ENCODE peak calls at places on chromosome 19, in ten cellular contexts. L is EH; A is activated CD4-positive, alpha-beta T cell treated with anti-CD3 and anti-CD28 coated beads for 24 hours; Z is iPS-NIHi11; F is BJ; E is heart right ventricle; R is PC-9; I is stimulated activated CD8-positive, alpha-beta memory T cell treated with anti-CD3 and anti-CD28 coated beads, Interleukin-15, amount 100 ng/mL, for 4 hours; J is GOT3; Y is activated T-cell treated with anti-CD3 and anti-CD28 coated beads, Interleukin-2, amount 50 U/mL, for 1 hour. Q is an unnamed sample.

GRCh38 chr19:16036397-16036925 is 39.8 kb upstream of the TPM4 start:
- DNase-seq in L (no peak), A (no peak), Z (no peak), F (no peak), E (no peak), R (no peak), I (no peak), J (no peak), Y (no peak), Q (no peak)

GRCh38 chr19:39937792-39938191 is 3.4 kb upstream of the FCGBP start:
- DNase-seq in L (no peak), A (no peak), Z (no peak), F (no peak), E (no peak), R (no peak), I (no peak), J (no peak), Y (no peak), Q (no peak)

GRCh38 chr19:55535579-55536350 is 1.2 kb downstream of the SBK2 start:
- DNase-seq in L (no peak), A (no peak), Z (no peak), F (no peak), E (no peak), R (no peak), I (no peak), J (no peak), Y (no peak), Q (no peak)

GRCh38 chr19:55014714-55015113 is 23.4 kb downstream of the GP6 start:
- DNase-seq in L (no peak), A (no peak), Z (no peak), F (no peak), E (peak; percentile 22), R (no peak), I (no peak), J (no peak), Y (no peak), Q (no peak)

GRCh38 chr19:33620611-33621010 is 1.1 kb upstream of the CHST8 start:
- DNase-seq in L (no peak), A (no peak), Z (no peak), F (no peak), E (no peak), R (no peak), I (no peak), J (no peak), Y (no peak), Q (no peak)

GRCh38 chr19:6412111-6412999 is 12.3 kb downstream of the KHSRP start:
- DNase-seq in L (peak; percentile 11), A (peak; percentile 41), Z (peak; percentile 90), F (no peak), E (no peak), R (no peak), I (no peak), J (no peak), Y (peak; percentile 60), Q (no peak)

GRCh38 chr19:28228854-28229253 is 984.1 kb downstream of the UQCRFS1 start:
- DNase-seq in L (no peak), A (no peak), Z (no peak), F (no peak), E (no peak), R (no peak), I (no peak), J (no peak), Y (no peak), Q (no peak)

GRCh38 chr19:18895828-18896341 is at the start of gene CERS1:
- DNase-seq in L (no peak), A (no peak), Z (peak; percentile 97), F (no peak), E (no peak), R (no peak), I (no peak), J (no peak), Y (no peak), Q (no peak)

GRCh38 chr19:29309637-29310036 is 96.7 kb upstream of the UQCRFS1 start:
- DNase-seq in L (no peak), A (no peak), Z (no peak), F (no peak), E (no peak), R (no peak), I (no peak), J (no peak), Y (no peak), Q (no peak)

GRCh38 chr19:36668646-36669045 is 2.0 kb upstream of the ZNF461 start:
- DNase-seq in L (no peak), A (no peak), Z (no peak), F (no peak), E (no peak), R (no peak), I (no peak), J (no peak), Y (no peak), Q (no peak)

GRCh38 chr19:54179921-54180452 is 7.0 kb upstream of the TMC4 start:
- DNase-seq in L (peak; percentile 54), A (no peak), Z (peak; percentile 77), F (no peak), E (no peak), R (peak; percentile 65), I (no peak), J (no peak), Y (no peak), Q (no peak)

GRCh38 chr19:44753932-44754742 is 5.6 kb downstream of the BCL3 start:
- DNase-seq in L (peak; percentile 91), A (peak; percentile 84), Z (peak; percentile 79), F (no peak), E (peak; percentile 94), R (peak; percentile 66), I (peak; percentile 61), J (no peak), Y (peak; percentile 71), Q (no peak)

GRCh38 chr19:48258350-48258749 is 2.6 kb upstream of the CARD8 start:
- DNase-seq in L (peak; percentile 34), A (no peak), Z (no peak), F (no peak), E (no peak), R (no peak), I (no peak), J (no peak), Y (no peak), Q (no peak)

GRCh38 chr19:45253396-45254027 is 2.4 kb downstream of the MARK4 start:
- DNase-seq in L (peak; percentile 41), A (no peak), Z (no peak), F (no peak), E (no peak), R (no peak), I (no peak), J (no peak), Y (no peak), Q (no peak)

GRCh38 chr19:23070353-23070781 is 46.5 kb upstream of the ZNF730 start:
- DNase-seq in L (peak; percentile 35), A (no peak), Z (peak; percentile 73), F (no peak), E (peak; percentile 33), R (no peak), I (no peak), J (no peak), Y (no peak), Q (no peak)

GRCh38 chr19:5255602-5256231 is 84.9 kb downstream of the PTPRS start:
- DNase-seq in L (no peak), A (no peak), Z (no peak), F (no peak), E (no peak), R (no peak), I (no peak), J (no peak), Y (no peak), Q (no peak)

GRCh38 chr19:16041571-16042386 is 34.5 kb upstream of the TPM4 start:
- DNase-seq in L (peak; percentile 73), A (peak; percentile 70), Z (peak; percentile 98), F (no peak), E (peak; percentile 84), R (peak; percentile 63), I (peak; percentile 38), J (peak; percentile 63), Y (peak; percentile 82), Q (no peak)

GRCh38 chr19:17553256-17553655 is 2.2 kb upstream of the COLGALT1 start:
- DNase-seq in L (peak; percentile 91), A (no peak), Z (no peak), F (peak; percentile 76), E (peak; percentile 43), R (no peak), I (no peak), J (no peak), Y (no peak), Q (peak; percentile 96)

GRCh38 chr19:8663920-8664670 is 33.7 kb downstream of the NFILZ start:
- DNase-seq in L (no peak), A (peak; percentile 21), Z (peak; percentile 58), F (no peak), E (no peak), R (no peak), I (no peak), J (no peak), Y (peak; percentile 34), Q (no peak)

GRCh38 chr19:51333836-51334460 is 8.0 kb downstream of the VSIG10L start:
- DNase-seq in L (peak; percentile 4), A (no peak), Z (peak; percentile 70), F (no peak), E (no peak), R (no peak), I (no peak), J (no peak), Y (no peak), Q (no peak)

GRCh38 chr19:5312058-5312457 is 28.6 kb downstream of the PTPRS start:
- DNase-seq in L (no peak), A (no peak), Z (no peak), F (no peak), E (no peak), R (no peak), I (no peak), J (no peak), Y (no peak), Q (no peak)

GRCh38 chr19:50418186-50419021 is at the start of gene SPIB:
- DNase-seq in L (no peak), A (no peak), Z (no peak), F (no peak), E (no peak), R (no peak), I (no peak), J (no peak), Y (no peak), Q (no peak)

GRCh38 chr19:47853003-47853402 is 6.0 kb upstream of the TPRX2 start:
- DNase-seq in L (no peak), A (no peak), Z (no peak), F (no peak), E (no peak), R (no peak), I (no peak), J (no peak), Y (no peak), Q (no peak)

GRCh38 chr19:17602872-17603552 is 47.6 kb downstream of the COLGALT1 start:
- DNase-seq in L (no peak), A (no peak), Z (no peak), F (no peak), E (no peak), R (no peak), I (no peak), J (no peak), Y (no peak), Q (no peak)

GRCh38 chr19:1632462-1633268 is 19.8 kb downstream of the TCF3 start:
- DNase-seq in L (no peak), A (no peak), Z (no peak), F (no peak), E (no peak), R (no peak), I (no peak), J (no peak), Y (no peak), Q (no peak)

GRCh38 chr19:55638864-55639359 is 1.9 kb upstream of the ZNF580 start:
- DNase-seq in L (peak; percentile 43), A (peak; percentile 40), Z (no peak), F (no peak), E (peak; percentile 29), R (peak; percentile 50), I (no peak), J (no peak), Y (peak; percentile 69), Q (no peak)

GRCh38 chr19:23392706-23393105 is 2.6 kb downstream of the ZNF91 start:
- DNase-seq in L (no peak), A (no peak), Z (no peak), F (no peak), E (no peak), R (no peak), I (no peak), J (no peak), Y (no peak), Q (no peak)

GRCh38 chr19:39248806-39249205 is at the start of gene IFNL4:
- DNase-seq in L (no peak), A (no peak), Z (no peak), F (no peak), E (no peak), R (no peak), I (no peak), J (no peak), Y (no peak), Q (no peak)

Q was measured in glomerular endothelial cell.